ENCODE peak calls at places on chromosomes 12 and 14, in ten cellular contexts. One of them, this sample, is unnamed.

GRCh38 chr12:32736445-32736844 is 19.3 kb downstream of the YARS2 start:
- DNase-seq in neuronal stem cell: no peak
- DNase-seq in germinal center: no peak
- DNase-seq in stimulated activated CD8-positive, alpha-beta memory T cell treated with anti-CD3 and anti-CD28 coated beads, Interleukin-7, amount 100 ng/mL, for 48 hours: no peak
- DNase-seq in endothelial cell: no peak
- DNase-seq in AG08396: no peak
- DNase-seq in Right ventricle myocardium superior: no peak
- DNase-seq in foreskin melanocyte: no peak
- DNase-seq in GM06990: no peak
- DNase-seq in Peyer's patch: no peak
- DNase-seq in this sample: no peak

GRCh38 chr12:109346920-109347319 is 780 bp upstream of the MYO1H start:
- DNase-seq in neuronal stem cell: no peak
- DNase-seq in germinal center: no peak
- DNase-seq in stimulated activated CD8-positive, alpha-beta memory T cell treated with anti-CD3 and anti-CD28 coated beads, Interleukin-7, amount 100 ng/mL, for 48 hours: no peak
- DNase-seq in endothelial cell: no peak
- DNase-seq in AG08396: no peak
- DNase-seq in Right ventricle myocardium superior: no peak
- DNase-seq in foreskin melanocyte: no peak
- DNase-seq in GM06990: no peak
- DNase-seq in Peyer's patch: no peak
- DNase-seq in this sample: no peak

GRCh38 chr14:73744175-73744867 is 30.1 kb upstream of the PNMA1 start:
- DNase-seq in neuronal stem cell: no peak
- DNase-seq in germinal center: no peak
- DNase-seq in stimulated activated CD8-positive, alpha-beta memory T cell treated with anti-CD3 and anti-CD28 coated beads, Interleukin-7, amount 100 ng/mL, for 48 hours: no peak
- DNase-seq in endothelial cell: no peak
- DNase-seq in AG08396: no peak
- DNase-seq in Right ventricle myocardium superior: no peak
- DNase-seq in foreskin melanocyte: no peak
- DNase-seq in GM06990: no peak
- DNase-seq in Peyer's patch: peak
- DNase-seq in this sample: no peak

GRCh38 chr12:87054225-87054624 is 798.0 kb upstream of the MGAT4C start:
- DNase-seq in neuronal stem cell: no peak
- DNase-seq in germinal center: no peak
- DNase-seq in stimulated activated CD8-positive, alpha-beta memory T cell treated with anti-CD3 and anti-CD28 coated beads, Interleukin-7, amount 100 ng/mL, for 48 hours: no peak
- DNase-seq in endothelial cell: no peak
- DNase-seq in AG08396: no peak
- DNase-seq in Right ventricle myocardium superior: no peak
- DNase-seq in foreskin melanocyte: no peak
- DNase-seq in GM06990: no peak
- DNase-seq in Peyer's patch: no peak
- DNase-seq in this sample: no peak

GRCh38 chr12:49543914-49544815 is 5.3 kb downstream of the KCNH3 start:
- DNase-seq in neuronal stem cell: no peak
- DNase-seq in germinal center: no peak
- DNase-seq in stimulated activated CD8-positive, alpha-beta memory T cell treated with anti-CD3 and anti-CD28 coated beads, Interleukin-7, amount 100 ng/mL, for 48 hours: no peak
- DNase-seq in endothelial cell: no peak
- DNase-seq in AG08396: no peak
- DNase-seq in Right ventricle myocardium superior: peak
- DNase-seq in foreskin melanocyte: no peak
- DNase-seq in GM06990: no peak
- DNase-seq in Peyer's patch: peak
- DNase-seq in this sample: peak

GRCh38 chr12:45666452-45667215 is 62.9 kb upstream of the ARID2 start:
- DNase-seq in neuronal stem cell: no peak
- DNase-seq in germinal center: no peak
- DNase-seq in stimulated activated CD8-positive, alpha-beta memory T cell treated with anti-CD3 and anti-CD28 coated beads, Interleukin-7, amount 100 ng/mL, for 48 hours: no peak
- DNase-seq in endothelial cell: no peak
- DNase-seq in AG08396: no peak
- DNase-seq in Right ventricle myocardium superior: no peak
- DNase-seq in foreskin melanocyte: no peak
- DNase-seq in GM06990: no peak
- DNase-seq in Peyer's patch: no peak
- DNase-seq in this sample: peak

GRCh38 chr12:110581951-110582285 is 1.2 kb downstream of the PPTC7 start:
- DNase-seq in neuronal stem cell: no peak
- DNase-seq in germinal center: no peak
- DNase-seq in stimulated activated CD8-positive, alpha-beta memory T cell treated with anti-CD3 and anti-CD28 coated beads, Interleukin-7, amount 100 ng/mL, for 48 hours: no peak
- DNase-seq in endothelial cell: no peak
- DNase-seq in AG08396: no peak
- DNase-seq in Right ventricle myocardium superior: no peak
- DNase-seq in foreskin melanocyte: no peak
- DNase-seq in GM06990: no peak
- DNase-seq in Peyer's patch: no peak
- DNase-seq in this sample: no peak

GRCh38 chr12:53298154-53298553 is 1.3 kb upstream of the MYG1 start:
- DNase-seq in neuronal stem cell: no peak
- DNase-seq in germinal center: no peak
- DNase-seq in stimulated activated CD8-positive, alpha-beta memory T cell treated with anti-CD3 and anti-CD28 coated beads, Interleukin-7, amount 100 ng/mL, for 48 hours: no peak
- DNase-seq in endothelial cell: no peak
- DNase-seq in AG08396: peak
- DNase-seq in Right ventricle myocardium superior: no peak
- DNase-seq in foreskin melanocyte: peak
- DNase-seq in GM06990: no peak
- DNase-seq in Peyer's patch: no peak
- DNase-seq in this sample: peak

GRCh38 chr12:41014643-41015020 is 173.5 kb upstream of the PDZRN4 start:
- DNase-seq in neuronal stem cell: no peak
- DNase-seq in germinal center: no peak
- DNase-seq in stimulated activated CD8-positive, alpha-beta memory T cell treated with anti-CD3 and anti-CD28 coated beads, Interleukin-7, amount 100 ng/mL, for 48 hours: no peak
- DNase-seq in endothelial cell: no peak
- DNase-seq in AG08396: no peak
- DNase-seq in Right ventricle myocardium superior: no peak
- DNase-seq in foreskin melanocyte: no peak
- DNase-seq in GM06990: no peak
- DNase-seq in Peyer's patch: no peak
- DNase-seq in this sample: no peak

GRCh38 chr12:121530600-121531355 is 50.0 kb downstream of the KDM2B start:
- DNase-seq in neuronal stem cell: no peak
- DNase-seq in germinal center: peak
- DNase-seq in stimulated activated CD8-positive, alpha-beta memory T cell treated with anti-CD3 and anti-CD28 coated beads, Interleukin-7, amount 100 ng/mL, for 48 hours: peak
- DNase-seq in endothelial cell: peak
- DNase-seq in AG08396: peak
- DNase-seq in Right ventricle myocardium superior: peak
- DNase-seq in foreskin melanocyte: peak
- DNase-seq in GM06990: peak
- DNase-seq in Peyer's patch: no peak
- DNase-seq in this sample: peak

GRCh38 chr12:67590122-67590795 is 58.3 kb upstream of the DYRK2 start:
- DNase-seq in neuronal stem cell: no peak
- DNase-seq in germinal center: no peak
- DNase-seq in stimulated activated CD8-positive, alpha-beta memory T cell treated with anti-CD3 and anti-CD28 coated beads, Interleukin-7, amount 100 ng/mL, for 48 hours: no peak
- DNase-seq in endothelial cell: no peak
- DNase-seq in AG08396: no peak
- DNase-seq in Right ventricle myocardium superior: no peak
- DNase-seq in foreskin melanocyte: no peak
- DNase-seq in GM06990: no peak
- DNase-seq in Peyer's patch: no peak
- DNase-seq in this sample: no peak

GRCh38 chr14:69325646-69326265 is 65.8 kb downstream of the GALNT16 start:
- DNase-seq in neuronal stem cell: no peak
- DNase-seq in germinal center: no peak
- DNase-seq in stimulated activated CD8-positive, alpha-beta memory T cell treated with anti-CD3 and anti-CD28 coated beads, Interleukin-7, amount 100 ng/mL, for 48 hours: no peak
- DNase-seq in endothelial cell: peak
- DNase-seq in AG08396: no peak
- DNase-seq in Right ventricle myocardium superior: no peak
- DNase-seq in foreskin melanocyte: no peak
- DNase-seq in GM06990: no peak
- DNase-seq in Peyer's patch: peak
- DNase-seq in this sample: no peak

GRCh38 chr14:31291210-31291609 is 83.6 kb upstream of the HECTD1 start:
- DNase-seq in neuronal stem cell: no peak
- DNase-seq in germinal center: no peak
- DNase-seq in stimulated activated CD8-positive, alpha-beta memory T cell treated with anti-CD3 and anti-CD28 coated beads, Interleukin-7, amount 100 ng/mL, for 48 hours: no peak
- DNase-seq in endothelial cell: no peak
- DNase-seq in AG08396: no peak
- DNase-seq in Right ventricle myocardium superior: no peak
- DNase-seq in foreskin melanocyte: no peak
- DNase-seq in GM06990: no peak
- DNase-seq in Peyer's patch: no peak
- DNase-seq in this sample: no peak

GRCh38 chr14:33486499-33486898 is 464.4 kb downstream of the EGLN3 start:
- DNase-seq in neuronal stem cell: no peak
- DNase-seq in germinal center: no peak
- DNase-seq in stimulated activated CD8-positive, alpha-beta memory T cell treated with anti-CD3 and anti-CD28 coated beads, Interleukin-7, amount 100 ng/mL, for 48 hours: no peak
- DNase-seq in endothelial cell: no peak
- DNase-seq in AG08396: no peak
- DNase-seq in Right ventricle myocardium superior: no peak
- DNase-seq in foreskin melanocyte: no peak
- DNase-seq in GM06990: no peak
- DNase-seq in Peyer's patch: no peak
- DNase-seq in this sample: no peak

GRCh38 chr14:21326972-21327371 is 47.1 kb downstream of the RPGRIP1 start:
- DNase-seq in neuronal stem cell: no peak
- DNase-seq in germinal center: no peak
- DNase-seq in stimulated activated CD8-positive, alpha-beta memory T cell treated with anti-CD3 and anti-CD28 coated beads, Interleukin-7, amount 100 ng/mL, for 48 hours: no peak
- DNase-seq in endothelial cell: no peak
- DNase-seq in AG08396: no peak
- DNase-seq in Right ventricle myocardium superior: no peak
- DNase-seq in foreskin melanocyte: no peak
- DNase-seq in GM06990: no peak
- DNase-seq in Peyer's patch: no peak
- DNase-seq in this sample: no peak

GRCh38 chr12:57135939-57136338 is 7.7 kb downstream of the LRP1 start:
- DNase-seq in neuronal stem cell: no peak
- DNase-seq in germinal center: no peak
- DNase-seq in stimulated activated CD8-positive, alpha-beta memory T cell treated with anti-CD3 and anti-CD28 coated beads, Interleukin-7, amount 100 ng/mL, for 48 hours: no peak
- DNase-seq in endothelial cell: no peak
- DNase-seq in AG08396: no peak
- DNase-seq in Right ventricle myocardium superior: peak
- DNase-seq in foreskin melanocyte: no peak
- DNase-seq in GM06990: no peak
- DNase-seq in Peyer's patch: no peak
- DNase-seq in this sample: peak

GRCh38 chr12:22459872-22460490 is 84.4 kb downstream of the C2CD5 start:
- DNase-seq in neuronal stem cell: peak
- DNase-seq in germinal center: peak
- DNase-seq in stimulated activated CD8-positive, alpha-beta memory T cell treated with anti-CD3 and anti-CD28 coated beads, Interleukin-7, amount 100 ng/mL, for 48 hours: no peak
- DNase-seq in endothelial cell: no peak
- DNase-seq in AG08396: peak
- DNase-seq in Right ventricle myocardium superior: no peak
- DNase-seq in foreskin melanocyte: peak
- DNase-seq in GM06990: no peak
- DNase-seq in Peyer's patch: no peak
- DNase-seq in this sample: peak

GRCh38 chr14:24312736-24313507 is 1.6 kb downstream of the LTB4R start:
- DNase-seq in neuronal stem cell: no peak
- DNase-seq in germinal center: no peak
- DNase-seq in stimulated activated CD8-positive, alpha-beta memory T cell treated with anti-CD3 and anti-CD28 coated beads, Interleukin-7, amount 100 ng/mL, for 48 hours: no peak
- DNase-seq in endothelial cell: no peak
- DNase-seq in AG08396: no peak
- DNase-seq in Right ventricle myocardium superior: no peak
- DNase-seq in foreskin melanocyte: no peak
- DNase-seq in GM06990: no peak
- DNase-seq in Peyer's patch: no peak
- DNase-seq in this sample: no peak

GRCh38 chr14:61625171-61625570 is 70.1 kb upstream of the HIF1A start:
- DNase-seq in neuronal stem cell: no peak
- DNase-seq in germinal center: no peak
- DNase-seq in stimulated activated CD8-positive, alpha-beta memory T cell treated with anti-CD3 and anti-CD28 coated beads, Interleukin-7, amount 100 ng/mL, for 48 hours: no peak
- DNase-seq in endothelial cell: no peak
- DNase-seq in AG08396: no peak
- DNase-seq in Right ventricle myocardium superior: no peak
- DNase-seq in foreskin melanocyte: no peak
- DNase-seq in GM06990: no peak
- DNase-seq in Peyer's patch: no peak
- DNase-seq in this sample: no peak

GRCh38 chr14:68232643-68233055 is 413.1 kb downstream of the RAD51B start:
- DNase-seq in neuronal stem cell: no peak
- DNase-seq in germinal center: no peak
- DNase-seq in stimulated activated CD8-positive, alpha-beta memory T cell treated with anti-CD3 and anti-CD28 coated beads, Interleukin-7, amount 100 ng/mL, for 48 hours: peak
- DNase-seq in endothelial cell: no peak
- DNase-seq in AG08396: peak
- DNase-seq in Right ventricle myocardium superior: no peak
- DNase-seq in foreskin melanocyte: peak
- DNase-seq in GM06990: peak
- DNase-seq in Peyer's patch: no peak
- DNase-seq in this sample: peak

GRCh38 chr12:12902036-12902435 is 10.7 kb downstream of the GPRC5A start:
- DNase-seq in neuronal stem cell: no peak
- DNase-seq in germinal center: no peak
- DNase-seq in stimulated activated CD8-positive, alpha-beta memory T cell treated with anti-CD3 and anti-CD28 coated beads, Interleukin-7, amount 100 ng/mL, for 48 hours: no peak
- DNase-seq in endothelial cell: no peak
- DNase-seq in AG08396: no peak
- DNase-seq in Right ventricle myocardium superior: no peak
- DNase-seq in foreskin melanocyte: no peak
- DNase-seq in GM06990: no peak
- DNase-seq in Peyer's patch: no peak
- DNase-seq in this sample: peak

GRCh38 chr12:1796515-1797010 is 23.8 kb upstream of the LRTM2 start:
- DNase-seq in neuronal stem cell: no peak
- DNase-seq in germinal center: peak
- DNase-seq in stimulated activated CD8-positive, alpha-beta memory T cell treated with anti-CD3 and anti-CD28 coated beads, Interleukin-7, amount 100 ng/mL, for 48 hours: no peak
- DNase-seq in endothelial cell: no peak
- DNase-seq in AG08396: peak
- DNase-seq in Right ventricle myocardium superior: peak
- DNase-seq in foreskin melanocyte: no peak
- DNase-seq in GM06990: no peak
- DNase-seq in Peyer's patch: peak
- DNase-seq in this sample: peak

GRCh38 chr12:19695244-19696098 is 256.2 kb downstream of the AEBP2 start:
- DNase-seq in neuronal stem cell: no peak
- DNase-seq in germinal center: no peak
- DNase-seq in stimulated activated CD8-positive, alpha-beta memory T cell treated with anti-CD3 and anti-CD28 coated beads, Interleukin-7, amount 100 ng/mL, for 48 hours: no peak
- DNase-seq in endothelial cell: no peak
- DNase-seq in AG08396: no peak
- DNase-seq in Right ventricle myocardium superior: no peak
- DNase-seq in foreskin melanocyte: no peak
- DNase-seq in GM06990: no peak
- DNase-seq in Peyer's patch: no peak
- DNase-seq in this sample: no peak

GRCh38 chr12:121803861-121804416 is at the start of gene SETD1B:
- DNase-seq in neuronal stem cell: no peak
- DNase-seq in germinal center: peak
- DNase-seq in stimulated activated CD8-positive, alpha-beta memory T cell treated with anti-CD3 and anti-CD28 coated beads, Interleukin-7, amount 100 ng/mL, for 48 hours: no peak
- DNase-seq in endothelial cell: peak
- DNase-seq in AG08396: no peak
- DNase-seq in Right ventricle myocardium superior: peak
- DNase-seq in foreskin melanocyte: no peak
- DNase-seq in GM06990: peak
- DNase-seq in Peyer's patch: peak
- DNase-seq in this sample: peak

GRCh38 chr14:73751157-73751691 is 37.0 kb upstream of the PNMA1 start:
- DNase-seq in neuronal stem cell: no peak
- DNase-seq in germinal center: no peak
- DNase-seq in stimulated activated CD8-positive, alpha-beta memory T cell treated with anti-CD3 and anti-CD28 coated beads, Interleukin-7, amount 100 ng/mL, for 48 hours: no peak
- DNase-seq in endothelial cell: no peak
- DNase-seq in AG08396: no peak
- DNase-seq in Right ventricle myocardium superior: no peak
- DNase-seq in foreskin melanocyte: no peak
- DNase-seq in GM06990: no peak
- DNase-seq in Peyer's patch: peak
- DNase-seq in this sample: no peak

GRCh38 chr14:60722836-60723217 is 1.3 kb downstream of the SIX4 start:
- DNase-seq in neuronal stem cell: peak
- DNase-seq in germinal center: peak
- DNase-seq in stimulated activated CD8-positive, alpha-beta memory T cell treated with anti-CD3 and anti-CD28 coated beads, Interleukin-7, amount 100 ng/mL, for 48 hours: no peak
- DNase-seq in endothelial cell: no peak
- DNase-seq in AG08396: peak
- DNase-seq in Right ventricle myocardium superior: no peak
- DNase-seq in foreskin melanocyte: no peak
- DNase-seq in GM06990: no peak
- DNase-seq in Peyer's patch: no peak
- DNase-seq in this sample: peak